ENCODE peak calls at places on chromosomes 11 and 22, in four cellular contexts. F, B, A and G are unnamed samples.

GRCh38 chr11:34155057-34155758 is 49.8 kb downstream of the NAT10 start:
- DNase-seq in F (no peak), B (no peak), A (no peak), G (no peak)

GRCh38 chr22:48576333-48577013 is 1251.2 kb downstream of the BRD1 start:
- DNase-seq in F (no peak), B (no peak), A (no peak), G (no peak)

GRCh38 chr11:116879789-116880402 is 42.5 kb upstream of the APOA1 start:
- DNase-seq in F (peak; percentile 61), B (peak; percentile 87), A (peak; percentile 70), G (no peak)

GRCh38 chr11:44379141-44380008 is 69.4 kb upstream of the ALX4 start:
- DNase-seq in F (no peak), B (no peak), A (no peak), G (no peak)

GRCh38 chr22:40178417-40179409 is 988 bp downstream of the TNRC6B start:
- DNase-seq in F (no peak), B (peak; percentile 55), A (no peak), G (peak; percentile 66)

GRCh38 chr11:62245271-62245753 is 3.3 kb downstream of the SCGB1D2 start:
- DNase-seq in F (peak; percentile 29), B (peak; percentile 25), A (no peak), G (no peak)

GRCh38 chr11:102780491-102780918 is at the start of gene MMP10:
- DNase-seq in F (peak; percentile 60), B (peak; percentile 74), A (no peak), G (no peak)

GRCh38 chr22:26586556-26587325 is 3.2 kb downstream of the TPST2 start:
- DNase-seq in F (no peak), B (no peak), A (no peak), G (no peak)

GRCh38 chr11:29432719-29433325 is 584.0 kb downstream of the KCNA4 start:
- DNase-seq in F (peak; percentile 11), B (peak; percentile 19), A (no peak), G (no peak)

GRCh38 chr11:44539971-44540370 is 25.5 kb upstream of the CD82 start:
- DNase-seq in F (no peak), B (no peak), A (no peak), G (no peak)

GRCh38 chr22:41862530-41863266 is 29.8 kb downstream of the SREBF2 start:
- DNase-seq in F (no peak), B (peak; percentile 43), A (no peak), G (no peak)

GRCh38 chr11:93330446-93330984 is at the start of gene DEUP1:
- DNase-seq in F (no peak), B (no peak), A (no peak), G (no peak)

GRCh38 chr11:74839445-74839844 is 90.8 kb downstream of the RNF169 start:
- DNase-seq in F (no peak), B (no peak), A (no peak), G (no peak)

GRCh38 chr11:34631737-34632104 is 10.8 kb downstream of the EHF start:
- DNase-seq in F (no peak), B (no peak), A (no peak), G (no peak)

GRCh38 chr11:32034149-32034548 is 56.7 kb upstream of the RCN1 start:
- DNase-seq in F (no peak), B (peak; percentile 94), A (peak; percentile 70), G (no peak)

GRCh38 chr11:103035656-103036434 is 56.1 kb downstream of the DCUN1D5 start:
- DNase-seq in F (peak; percentile 69), B (peak; percentile 86), A (peak; percentile 49), G (no peak)

GRCh38 chr11:58921778-58922390 is 17.4 kb upstream of the GLYATL1 start:
- DNase-seq in F (no peak), B (no peak), A (no peak), G (no peak)

GRCh38 chr11:111719379-111719778 is 46.8 kb downstream of the PPP2R1B start:
- DNase-seq in F (no peak), B (peak; percentile 64), A (no peak), G (no peak)

GRCh38 chr11:19079643-19080440 is 19.3 kb upstream of the MRGPRX2 start:
- DNase-seq in F (peak; percentile 19), B (peak; percentile 94), A (peak; percentile 73), G (no peak)

GRCh38 chr11:126422446-126422845 is 67.0 kb downstream of the ST3GAL4 start:
- DNase-seq in F (no peak), B (no peak), A (no peak), G (no peak)

GRCh38 chr11:126546191-126546590 is 190.7 kb downstream of the ST3GAL4 start:
- DNase-seq in F (no peak), B (peak; percentile 10), A (no peak), G (no peak)

GRCh38 chr11:65355776-65356393 is 1.3 kb downstream of the TIGD3 start:
- DNase-seq in F (no peak), B (peak; percentile 43), A (no peak), G (no peak)

GRCh38 chr11:57410287-57410686 is 16.6 kb downstream of the SLC43A3 start:
- DNase-seq in F (no peak), B (peak; percentile 92), A (peak; percentile 75), G (no peak)

GRCh38 chr11:72787262-72788104 is 6.4 kb downstream of the STARD10 start:
- DNase-seq in F (no peak), B (no peak), A (no peak), G (no peak)

GRCh38 chr11:85752890-85753581 is 57.9 kb downstream of the SYTL2 start:
- DNase-seq in F (no peak), B (no peak), A (no peak), G (no peak)

GRCh38 chr11:29373725-29374124 is 643.1 kb downstream of the KCNA4 start:
- DNase-seq in F (no peak), B (no peak), A (no peak), G (no peak)

GRCh38 chr22:41286639-41287091 is 678 bp upstream of the RANGAP1 start:
- DNase-seq in F (peak; percentile 22), B (peak; percentile 25), A (no peak), G (no peak)

GRCh38 chr11:2302844-2303626 is 1.2 kb downstream of the TSPAN32 start:
- DNase-seq in F (no peak), B (no peak), A (no peak), G (no peak)

GRCh38 chr11:109338131-109338530 is 83.9 kb upstream of the C11orf87 start:
- DNase-seq in F (no peak), B (no peak), A (no peak), G (no peak)

GRCh38 chr11:74686792-74687191 is 44.4 kb downstream of the CHRDL2 start:
- DNase-seq in F (no peak), B (peak; percentile 93), A (no peak), G (no peak)

GRCh38 chr11:19519912-19520641 is 192.6 kb upstream of the NAV2 start:
- DNase-seq in F (no peak), B (no peak), A (no peak), G (no peak)

GRCh38 chr22:44658371-44658953 is 43.5 kb upstream of the PRR5 start:
- DNase-seq in F (no peak), B (peak; percentile 61), A (peak; percentile 80), G (no peak)

GRCh38 chr11:97621282-97621681 is 1231.5 kb downstream of the JRKL start:
- DNase-seq in F (no peak), B (no peak), A (no peak), G (no peak)

GRCh38 chr11:46127150-46127638 is 5.9 kb upstream of the PHF21A start:
- DNase-seq in F (peak; percentile 91), B (peak; percentile 74), A (no peak), G (no peak)

GRCh38 chr22:24982301-24983056 is 30.0 kb downstream of the KIAA1671 start:
- DNase-seq in F (no peak), B (no peak), A (no peak), G (no peak)

GRCh38 chr11:57585301-57585700 is 12.2 kb upstream of the SERPING1 start:
- DNase-seq in F (no peak), B (no peak), A (no peak), G (no peak)

GRCh38 chr22:26364066-26365015 is 64.7 kb upstream of the ASPHD2 start:
- DNase-seq in F (peak; percentile 81), B (peak; percentile 77), A (peak; percentile 39), G (no peak)

GRCh38 chr11:11987503-11988022 is 20.9 kb downstream of the DKK3 start:
- DNase-seq in F (peak; percentile 66), B (peak; percentile 54), A (no peak), G (no peak)
- TF ChIP-seq CTCF in F (peak; percentile 23), B (peak; percentile 51), A (peak; percentile 35), G (peak; percentile 60)

GRCh38 chr11:113554531-113554930 is 79.3 kb upstream of the DRD2 start:
- DNase-seq in F (no peak), B (no peak), A (no peak), G (no peak)

GRCh38 chr11:113556036-113556435 is 80.8 kb upstream of the DRD2 start:
- DNase-seq in F (no peak), B (no peak), A (no peak), G (no peak)

GRCh38 chr11:113553905-113554304 is 78.7 kb upstream of the DRD2 start:
- DNase-seq in F (no peak), B (no peak), A (no peak), G (no peak)

GRCh38 chr11:113553235-113553634 is 78.0 kb upstream of the DRD2 start:
- DNase-seq in F (peak; percentile 6), B (peak; percentile 90), A (peak; percentile 77), G (peak; percentile 92)

DNA sequence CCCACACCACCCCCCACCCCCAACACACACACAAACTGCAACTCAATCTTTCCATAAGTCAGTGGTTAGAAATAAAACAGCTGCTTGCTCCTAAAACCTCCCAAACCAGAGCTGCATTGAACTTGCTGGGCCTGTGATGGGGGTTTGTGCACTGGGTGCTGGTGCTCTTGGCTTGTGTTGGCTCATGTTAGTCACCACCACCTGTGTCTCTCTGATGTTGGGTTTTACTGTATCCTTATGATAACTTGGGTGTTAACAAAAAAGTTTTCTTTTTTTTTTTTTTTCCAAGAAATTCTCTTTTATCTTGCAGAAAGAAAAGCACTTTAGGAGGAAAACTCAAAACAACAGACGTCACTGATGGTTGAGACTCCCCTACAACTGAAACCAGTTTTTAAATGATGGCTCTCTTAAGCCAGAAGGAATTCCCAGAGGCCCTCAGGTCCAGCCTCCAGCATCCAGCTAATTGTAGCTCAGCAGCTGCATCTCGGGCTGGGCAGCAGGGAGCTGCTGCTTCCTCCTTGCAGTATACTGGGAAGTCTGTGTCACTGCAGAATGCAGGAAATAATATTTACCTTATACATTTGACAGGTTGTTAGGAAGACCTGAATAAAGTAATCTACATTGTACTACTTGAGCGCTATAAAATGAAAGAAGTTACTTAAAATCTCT is 80.0 kb upstream of the DRD2 start:
- DNase-seq in F (no peak), B (no peak), A (no peak), G (no peak)
- TF ChIP-seq CTCF in F (no peak), B (no peak), A (no peak), G (no peak)

DNA sequence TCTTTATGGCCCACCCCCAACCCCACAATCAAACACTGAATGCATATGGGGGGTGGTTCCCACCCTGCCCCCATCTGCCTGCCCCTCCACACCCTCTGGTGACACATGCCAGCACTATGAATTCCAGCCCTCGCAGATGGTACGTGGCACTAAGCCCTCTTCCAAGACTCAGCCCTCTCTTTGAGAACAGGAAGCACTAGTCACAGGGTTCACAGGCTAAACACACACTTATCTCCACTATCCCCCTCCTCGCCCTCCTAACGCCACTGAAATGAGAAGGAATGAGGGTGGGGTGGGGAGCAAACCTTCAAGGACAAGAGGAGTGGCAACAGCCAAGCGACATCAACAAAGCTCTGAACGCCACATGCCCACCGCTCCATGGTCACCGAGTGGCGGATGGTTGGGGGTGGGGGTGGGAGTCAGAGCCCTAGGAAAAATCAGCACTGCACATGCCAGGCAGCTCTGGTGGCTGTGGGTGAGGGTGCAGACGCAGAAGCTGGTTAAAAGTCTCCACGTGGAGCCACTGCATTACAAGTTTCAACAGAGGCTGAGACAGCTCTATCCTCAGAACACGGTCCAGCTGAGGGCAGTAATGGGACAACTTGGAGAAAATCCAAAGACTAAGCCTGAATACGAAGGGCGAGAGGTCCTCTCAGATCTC is 33.6 kb downstream of the TMEM184B start:
- DNase-seq in F (peak; percentile 71), B (peak; percentile 95), A (peak; percentile 79), G (no peak)
- TF ChIP-seq CTCF in F (peak; percentile 21), B (peak; percentile 9), A (peak; percentile 38), G (peak; percentile 37)

GRCh38 chr11:11078344-11078743 is 220.5 kb upstream of the ZBED5 start:
- DNase-seq in F (peak; percentile 40), B (peak; percentile 23), A (peak; percentile 3), G (no peak)
- TF ChIP-seq CTCF in F (peak; percentile 21), B (peak; percentile 16), A (peak; percentile 29), G (peak; percentile 31)